ENCODE peak calls at places on chromosomes 7 and 10, in five cellular contexts. One of them, this sample, is unnamed.

GRCh38 chr7:157839672-157840167 is 502.9 kb downstream of the DNAJB6 start:
- DNase-seq in NCI-H1092 treated with DMSO at 0.1 percent for 48 hours: no peak
- DNase-seq in Right ventricle myocardium superior: no peak
- DNase-seq in left ventricle myocardium superior: no peak
- DNase-seq in MV-4-11: no peak
- DNase-seq in this sample: no peak

GRCh38 chr10:29627201-29628105 is 7.3 kb downstream of the SVIL start:
- DNase-seq in NCI-H1092 treated with DMSO at 0.1 percent for 48 hours: no peak
- DNase-seq in Right ventricle myocardium superior: no peak
- DNase-seq in left ventricle myocardium superior: no peak
- DNase-seq in MV-4-11: no peak
- DNase-seq in this sample: no peak

GRCh38 chr10:64113796-64114195 is 592.6 kb downstream of the REEP3 start:
- DNase-seq in NCI-H1092 treated with DMSO at 0.1 percent for 48 hours: no peak
- DNase-seq in Right ventricle myocardium superior: no peak
- DNase-seq in left ventricle myocardium superior: no peak
- DNase-seq in MV-4-11: no peak
- DNase-seq in this sample: no peak

GRCh38 chr10:93745411-93746065 is 12.2 kb upstream of the LGI1 start:
- DNase-seq in NCI-H1092 treated with DMSO at 0.1 percent for 48 hours: no peak
- DNase-seq in Right ventricle myocardium superior: no peak
- DNase-seq in left ventricle myocardium superior: no peak
- DNase-seq in MV-4-11: peak
- DNase-seq in this sample: no peak

GRCh38 chr7:15602236-15602635 is 40.4 kb upstream of the AGMO start:
- DNase-seq in NCI-H1092 treated with DMSO at 0.1 percent for 48 hours: no peak
- DNase-seq in Right ventricle myocardium superior: no peak
- DNase-seq in left ventricle myocardium superior: no peak
- DNase-seq in MV-4-11: no peak
- DNase-seq in this sample: no peak

GRCh38 chr7:78164459-78164858 is 365.9 kb downstream of the PHTF2 start:
- DNase-seq in NCI-H1092 treated with DMSO at 0.1 percent for 48 hours: no peak
- DNase-seq in Right ventricle myocardium superior: no peak
- DNase-seq in left ventricle myocardium superior: no peak
- DNase-seq in MV-4-11: no peak
- DNase-seq in this sample: no peak

GRCh38 chr7:49893131-49893530 is 119.7 kb downstream of the VWC2 start:
- DNase-seq in NCI-H1092 treated with DMSO at 0.1 percent for 48 hours: no peak
- DNase-seq in Right ventricle myocardium superior: no peak
- DNase-seq in left ventricle myocardium superior: no peak
- DNase-seq in MV-4-11: no peak
- DNase-seq in this sample: no peak

GRCh38 chr7:28410628-28411578 is 1.4 kb upstream of the CREB5 start:
- DNase-seq in NCI-H1092 treated with DMSO at 0.1 percent for 48 hours: peak
- DNase-seq in Right ventricle myocardium superior: peak
- DNase-seq in left ventricle myocardium superior: peak
- DNase-seq in MV-4-11: peak
- DNase-seq in this sample: peak

GRCh38 chr7:50212016-50212325 is 92.5 kb upstream of the IKZF1 start:
- DNase-seq in NCI-H1092 treated with DMSO at 0.1 percent for 48 hours: no peak
- DNase-seq in Right ventricle myocardium superior: no peak
- DNase-seq in left ventricle myocardium superior: no peak
- DNase-seq in MV-4-11: no peak
- DNase-seq in this sample: no peak

GRCh38 chr7:66333443-66333842 is 128.3 kb downstream of the TPST1 start:
- DNase-seq in NCI-H1092 treated with DMSO at 0.1 percent for 48 hours: no peak
- DNase-seq in Right ventricle myocardium superior: no peak
- DNase-seq in left ventricle myocardium superior: no peak
- DNase-seq in MV-4-11: no peak
- DNase-seq in this sample: no peak

GRCh38 chr7:45704683-45705016 is 130.5 kb downstream of the ADCY1 start:
- DNase-seq in NCI-H1092 treated with DMSO at 0.1 percent for 48 hours: no peak
- DNase-seq in Right ventricle myocardium superior: no peak
- DNase-seq in left ventricle myocardium superior: no peak
- DNase-seq in MV-4-11: no peak
- DNase-seq in this sample: no peak

GRCh38 chr10:341081-341740 is 206.0 kb downstream of the ZMYND11 start:
- DNase-seq in NCI-H1092 treated with DMSO at 0.1 percent for 48 hours: no peak
- DNase-seq in Right ventricle myocardium superior: no peak
- DNase-seq in left ventricle myocardium superior: no peak
- DNase-seq in MV-4-11: no peak
- DNase-seq in this sample: no peak

GRCh38 chr7:77908664-77909063 is 110.1 kb downstream of the PHTF2 start:
- DNase-seq in NCI-H1092 treated with DMSO at 0.1 percent for 48 hours: no peak
- DNase-seq in Right ventricle myocardium superior: no peak
- DNase-seq in left ventricle myocardium superior: no peak
- DNase-seq in MV-4-11: no peak
- DNase-seq in this sample: no peak

GRCh38 chr10:89129850-89130396 is 77.2 kb downstream of the CH25H start:
- DNase-seq in NCI-H1092 treated with DMSO at 0.1 percent for 48 hours: no peak
- DNase-seq in Right ventricle myocardium superior: peak
- DNase-seq in left ventricle myocardium superior: no peak
- DNase-seq in MV-4-11: peak
- DNase-seq in this sample: no peak

GRCh38 chr10:132626019-132626760 is 88.6 kb downstream of the INPP5A start:
- DNase-seq in NCI-H1092 treated with DMSO at 0.1 percent for 48 hours: no peak
- DNase-seq in Right ventricle myocardium superior: peak
- DNase-seq in left ventricle myocardium superior: no peak
- DNase-seq in MV-4-11: no peak
- DNase-seq in this sample: no peak

GRCh38 chr7:117480978-117481377 is 1.2 kb downstream of the CFTR start:
- DNase-seq in NCI-H1092 treated with DMSO at 0.1 percent for 48 hours: no peak
- DNase-seq in Right ventricle myocardium superior: no peak
- DNase-seq in left ventricle myocardium superior: no peak
- DNase-seq in MV-4-11: no peak
- DNase-seq in this sample: no peak

GRCh38 chr7:45240926-45241325 is 83.3 kb downstream of the RAMP3 start:
- DNase-seq in NCI-H1092 treated with DMSO at 0.1 percent for 48 hours: no peak
- DNase-seq in Right ventricle myocardium superior: no peak
- DNase-seq in left ventricle myocardium superior: no peak
- DNase-seq in MV-4-11: no peak
- DNase-seq in this sample: no peak

GRCh38 chr10:93097386-93097785 is 23.7 kb downstream of the CYP26A1 start:
- DNase-seq in NCI-H1092 treated with DMSO at 0.1 percent for 48 hours: no peak
- DNase-seq in Right ventricle myocardium superior: no peak
- DNase-seq in left ventricle myocardium superior: no peak
- DNase-seq in MV-4-11: no peak
- DNase-seq in this sample: no peak

GRCh38 chr10:77037735-77038411 is 599.7 kb downstream of the KCNMA1 start:
- DNase-seq in NCI-H1092 treated with DMSO at 0.1 percent for 48 hours: peak
- DNase-seq in Right ventricle myocardium superior: no peak
- DNase-seq in left ventricle myocardium superior: no peak
- DNase-seq in MV-4-11: no peak
- DNase-seq in this sample: no peak

GRCh38 chr7:86747698-86748097 is 104.0 kb downstream of the GRM3 start:
- DNase-seq in NCI-H1092 treated with DMSO at 0.1 percent for 48 hours: peak
- DNase-seq in Right ventricle myocardium superior: no peak
- DNase-seq in left ventricle myocardium superior: no peak
- DNase-seq in MV-4-11: no peak
- DNase-seq in this sample: no peak

GRCh38 chr10:124063736-124064135 is 29.7 kb downstream of the CHST15 start:
- DNase-seq in NCI-H1092 treated with DMSO at 0.1 percent for 48 hours: peak
- DNase-seq in Right ventricle myocardium superior: no peak
- DNase-seq in left ventricle myocardium superior: no peak
- DNase-seq in MV-4-11: peak
- DNase-seq in this sample: no peak

GRCh38 chr10:116162851-116163250 is 110.2 kb downstream of the GFRA1 start:
- DNase-seq in NCI-H1092 treated with DMSO at 0.1 percent for 48 hours: no peak
- DNase-seq in Right ventricle myocardium superior: no peak
- DNase-seq in left ventricle myocardium superior: no peak
- DNase-seq in MV-4-11: no peak
- DNase-seq in this sample: no peak

GRCh38 chr10:87817873-87818504 is at the start of gene ATAD1:
- DNase-seq in NCI-H1092 treated with DMSO at 0.1 percent for 48 hours: peak
- DNase-seq in Right ventricle myocardium superior: peak
- DNase-seq in left ventricle myocardium superior: peak
- DNase-seq in MV-4-11: peak
- DNase-seq in this sample: peak

GRCh38 chr10:124587811-124588211 is 126.2 kb downstream of the LHPP start:
- DNase-seq in NCI-H1092 treated with DMSO at 0.1 percent for 48 hours: no peak
- DNase-seq in Right ventricle myocardium superior: peak
- DNase-seq in left ventricle myocardium superior: peak
- DNase-seq in MV-4-11: no peak
- DNase-seq in this sample: no peak

GRCh38 chr10:70052462-70053211 is at the start of gene MACROH2A2:
- DNase-seq in NCI-H1092 treated with DMSO at 0.1 percent for 48 hours: peak
- DNase-seq in Right ventricle myocardium superior: peak
- DNase-seq in left ventricle myocardium superior: peak
- DNase-seq in MV-4-11: peak
- DNase-seq in this sample: peak

GRCh38 chr7:38310601-38311057 is 37.2 kb upstream of the TARP start:
- DNase-seq in NCI-H1092 treated with DMSO at 0.1 percent for 48 hours: peak
- DNase-seq in Right ventricle myocardium superior: peak
- DNase-seq in left ventricle myocardium superior: peak
- DNase-seq in MV-4-11: peak
- DNase-seq in this sample: peak

GRCh38 chr7:81744389-81744788 is 25.5 kb downstream of the HGF start:
- DNase-seq in NCI-H1092 treated with DMSO at 0.1 percent for 48 hours: no peak
- DNase-seq in Right ventricle myocardium superior: no peak
- DNase-seq in left ventricle myocardium superior: no peak
- DNase-seq in MV-4-11: no peak
- DNase-seq in this sample: no peak

GRCh38 chr10:3704565-3705360 is 80.2 kb downstream of the KLF6 start:
- DNase-seq in NCI-H1092 treated with DMSO at 0.1 percent for 48 hours: no peak
- DNase-seq in Right ventricle myocardium superior: no peak
- DNase-seq in left ventricle myocardium superior: no peak
- DNase-seq in MV-4-11: no peak
- DNase-seq in this sample: no peak

GRCh38 chr7:98837632-98837972 is 32.2 kb downstream of the TMEM130 start:
- DNase-seq in NCI-H1092 treated with DMSO at 0.1 percent for 48 hours: no peak
- DNase-seq in Right ventricle myocardium superior: no peak
- DNase-seq in left ventricle myocardium superior: no peak
- DNase-seq in MV-4-11: no peak
- DNase-seq in this sample: no peak

GRCh38 chr7:151168022-151168786 is 710 bp upstream of the GBX1 start:
- DNase-seq in NCI-H1092 treated with DMSO at 0.1 percent for 48 hours: no peak
- DNase-seq in Right ventricle myocardium superior: peak
- DNase-seq in left ventricle myocardium superior: peak
- DNase-seq in MV-4-11: peak
- DNase-seq in this sample: peak

GRCh38 chr7:16695621-16696237 is 49.7 kb downstream of the BZW2 start:
- DNase-seq in NCI-H1092 treated with DMSO at 0.1 percent for 48 hours: peak
- DNase-seq in Right ventricle myocardium superior: no peak
- DNase-seq in left ventricle myocardium superior: no peak
- DNase-seq in MV-4-11: peak
- DNase-seq in this sample: no peak